ENCODE peak calls at places on chromosomes 7 and 10, in seven cellular contexts. One of them, this sample, is unnamed.

GRCh38 chr10:71837085-71837827 is 13.8 kb downstream of the PSAP start:
- DNase-seq in HCT116: no peak
- DNase-seq in heart right ventricle: no peak
- DNase-seq in fibroblast of lung: no peak
- DNase-seq in choroid plexus epithelial cell: peak
- DNase-seq in esophagus squamous epithelium: no peak
- DNase-seq in cardiac muscle cell: peak
- DNase-seq in this sample: no peak

GRCh38 chr7:150356265-150356897 is 12.2 kb upstream of the REPIN1 start:
- DNase-seq in choroid plexus epithelial cell: peak
- DNase-seq in fibroblast of lung: peak
- DNase-seq in HCT116: peak
- DNase-seq in cardiac muscle cell: peak
- DNase-seq in esophagus squamous epithelium: no peak
- DNase-seq in heart right ventricle: no peak
- DNase-seq in this sample: no peak

GRCh38 chr7:23594879-23595604 is 2.1 kb upstream of the CCDC126 start:
- DNase-seq in esophagus squamous epithelium: no peak
- DNase-seq in heart right ventricle: no peak
- DNase-seq in fibroblast of lung: no peak
- DNase-seq in HCT116: peak
- DNase-seq in cardiac muscle cell: no peak
- DNase-seq in choroid plexus epithelial cell: peak
- DNase-seq in this sample: no peak

GRCh38 chr10:71397340-71398212 is 856 bp downstream of the CDH23 start:
- DNase-seq in fibroblast of lung: no peak
- DNase-seq in HCT116: no peak
- DNase-seq in esophagus squamous epithelium: no peak
- DNase-seq in heart right ventricle: peak
- DNase-seq in cardiac muscle cell: peak
- DNase-seq in choroid plexus epithelial cell: no peak
- DNase-seq in this sample: no peak

GRCh38 chr7:137978464-137979237 is 23.2 kb downstream of the CREB3L2 start:
- DNase-seq in choroid plexus epithelial cell: peak
- DNase-seq in cardiac muscle cell: no peak
- DNase-seq in esophagus squamous epithelium: no peak
- DNase-seq in heart right ventricle: peak
- DNase-seq in fibroblast of lung: peak
- DNase-seq in HCT116: peak
- DNase-seq in this sample: peak

GRCh38 chr10:68231106-68231901 is 609 bp downstream of the ATOH7 start:
- DNase-seq in cardiac muscle cell: peak
- DNase-seq in esophagus squamous epithelium: no peak
- DNase-seq in heart right ventricle: peak
- DNase-seq in choroid plexus epithelial cell: peak
- DNase-seq in fibroblast of lung: peak
- DNase-seq in HCT116: peak
- DNase-seq in this sample: no peak

GRCh38 chr10:4725917-4726606 is 99.9 kb upstream of the AKR1E2 start:
- DNase-seq in HCT116: peak
- DNase-seq in choroid plexus epithelial cell: peak
- DNase-seq in cardiac muscle cell: no peak
- DNase-seq in fibroblast of lung: peak
- DNase-seq in heart right ventricle: no peak
- DNase-seq in esophagus squamous epithelium: no peak
- DNase-seq in this sample: no peak

GRCh38 chr10:117167346-117168134 is 29.5 kb upstream of the VAX1 start:
- DNase-seq in choroid plexus epithelial cell: no peak
- DNase-seq in HCT116: no peak
- DNase-seq in esophagus squamous epithelium: no peak
- DNase-seq in cardiac muscle cell: no peak
- DNase-seq in fibroblast of lung: no peak
- DNase-seq in heart right ventricle: no peak
- DNase-seq in this sample: no peak

GRCh38 chr10:119542990-119543813 is 683 bp upstream of the RGS10 start:
- DNase-seq in HCT116: no peak
- DNase-seq in heart right ventricle: peak
- DNase-seq in esophagus squamous epithelium: no peak
- DNase-seq in choroid plexus epithelial cell: peak
- DNase-seq in cardiac muscle cell: peak
- DNase-seq in fibroblast of lung: peak
- DNase-seq in this sample: no peak

GRCh38 chr7:3455826-3456444 is 154.9 kb downstream of the SDK1 start:
- DNase-seq in HCT116: no peak
- DNase-seq in fibroblast of lung: peak
- DNase-seq in cardiac muscle cell: no peak
- DNase-seq in esophagus squamous epithelium: no peak
- DNase-seq in heart right ventricle: no peak
- DNase-seq in choroid plexus epithelial cell: peak
- DNase-seq in this sample: no peak

GRCh38 chr7:53113424-53113823 is 78.0 kb downstream of the POM121L12 start:
- DNase-seq in esophagus squamous epithelium: no peak
- DNase-seq in HCT116: no peak
- DNase-seq in heart right ventricle: no peak
- DNase-seq in fibroblast of lung: no peak
- DNase-seq in cardiac muscle cell: peak
- DNase-seq in choroid plexus epithelial cell: no peak
- DNase-seq in this sample: no peak

GRCh38 chr10:129775681-129776080 is 188.4 kb downstream of the EBF3 start:
- DNase-seq in HCT116: no peak
- DNase-seq in fibroblast of lung: no peak
- DNase-seq in heart right ventricle: no peak
- DNase-seq in esophagus squamous epithelium: no peak
- DNase-seq in choroid plexus epithelial cell: no peak
- DNase-seq in cardiac muscle cell: no peak
- DNase-seq in this sample: no peak
- TF ChIP-seq CTCF in HCT116: no peak
- TF ChIP-seq CTCF in fibroblast of lung: no peak
- TF ChIP-seq CTCF in heart right ventricle: no peak
- TF ChIP-seq CTCF in esophagus squamous epithelium: no peak
- TF ChIP-seq CTCF in choroid plexus epithelial cell: no peak
- TF ChIP-seq CTCF in cardiac muscle cell: no peak
- TF ChIP-seq CTCF in this sample: no peak

GRCh38 chr7:25180946-25181345 is 47.3 kb downstream of the NPVF start:
- DNase-seq in heart right ventricle: no peak
- DNase-seq in fibroblast of lung: no peak
- DNase-seq in choroid plexus epithelial cell: peak
- DNase-seq in HCT116: no peak
- DNase-seq in cardiac muscle cell: no peak
- DNase-seq in esophagus squamous epithelium: no peak
- DNase-seq in this sample: no peak
- TF ChIP-seq CTCF in heart right ventricle: no peak
- TF ChIP-seq CTCF in fibroblast of lung: peak
- TF ChIP-seq CTCF in choroid plexus epithelial cell: peak
- TF ChIP-seq CTCF in HCT116: peak
- TF ChIP-seq CTCF in cardiac muscle cell: no peak
- TF ChIP-seq CTCF in esophagus squamous epithelium: no peak
- TF ChIP-seq CTCF in this sample: no peak

GRCh38 chr7:45902820-45903219 is 14.5 kb downstream of the IGFBP1 start:
- DNase-seq in cardiac muscle cell: no peak
- DNase-seq in esophagus squamous epithelium: no peak
- DNase-seq in HCT116: no peak
- DNase-seq in choroid plexus epithelial cell: peak
- DNase-seq in fibroblast of lung: no peak
- DNase-seq in heart right ventricle: no peak
- DNase-seq in this sample: no peak
- TF ChIP-seq CTCF in cardiac muscle cell: peak
- TF ChIP-seq CTCF in esophagus squamous epithelium: no peak
- TF ChIP-seq CTCF in HCT116: peak
- TF ChIP-seq CTCF in choroid plexus epithelial cell: peak
- TF ChIP-seq CTCF in fibroblast of lung: no peak
- TF ChIP-seq CTCF in heart right ventricle: no peak
- TF ChIP-seq CTCF in this sample: no peak

DNA sequence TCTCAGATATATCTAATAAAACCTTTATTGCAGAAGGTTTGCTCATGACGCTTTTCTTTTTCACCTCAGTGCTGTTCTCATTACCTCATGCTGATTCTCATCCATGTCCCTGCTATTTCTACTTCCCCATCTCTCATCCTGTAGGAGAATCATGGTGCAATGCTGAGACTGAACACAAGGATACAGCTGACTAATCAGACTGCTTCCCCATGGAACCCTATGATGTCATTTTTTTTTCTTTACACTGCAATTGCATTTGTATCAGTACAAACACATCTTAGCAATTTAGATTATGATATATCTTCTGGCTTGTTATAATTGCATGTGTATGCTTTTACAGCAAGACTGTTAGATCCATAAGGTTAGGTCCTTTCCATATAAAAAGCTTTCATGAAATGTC is 93.7 kb downstream of the SEMA3A start:
- DNase-seq in heart right ventricle: no peak
- DNase-seq in esophagus squamous epithelium: no peak
- DNase-seq in cardiac muscle cell: no peak
- DNase-seq in HCT116: peak
- DNase-seq in fibroblast of lung: peak
- DNase-seq in choroid plexus epithelial cell: peak
- DNase-seq in this sample: no peak
- TF ChIP-seq CTCF in heart right ventricle: no peak
- TF ChIP-seq CTCF in esophagus squamous epithelium: no peak
- TF ChIP-seq CTCF in cardiac muscle cell: peak
- TF ChIP-seq CTCF in HCT116: peak
- TF ChIP-seq CTCF in fibroblast of lung: peak
- TF ChIP-seq CTCF in choroid plexus epithelial cell: peak
- TF ChIP-seq CTCF in this sample: no peak

GRCh38 chr10:29068302-29068701 is 220.6 kb upstream of the LYZL1 start:
- DNase-seq in fibroblast of lung: no peak
- DNase-seq in heart right ventricle: no peak
- DNase-seq in esophagus squamous epithelium: no peak
- DNase-seq in cardiac muscle cell: no peak
- DNase-seq in HCT116: no peak
- DNase-seq in choroid plexus epithelial cell: no peak
- DNase-seq in this sample: no peak

GRCh38 chr10:29064665-29065064 is 224.2 kb upstream of the LYZL1 start:
- DNase-seq in heart right ventricle: no peak
- DNase-seq in fibroblast of lung: peak
- DNase-seq in esophagus squamous epithelium: no peak
- DNase-seq in cardiac muscle cell: no peak
- DNase-seq in HCT116: no peak
- DNase-seq in choroid plexus epithelial cell: peak
- DNase-seq in this sample: no peak

GRCh38 chr10:29067161-29067560 is 221.7 kb upstream of the LYZL1 start:
- DNase-seq in choroid plexus epithelial cell: peak
- DNase-seq in cardiac muscle cell: peak
- DNase-seq in esophagus squamous epithelium: no peak
- DNase-seq in HCT116: no peak
- DNase-seq in heart right ventricle: no peak
- DNase-seq in fibroblast of lung: no peak
- DNase-seq in this sample: peak

GRCh38 chr10:29067628-29068027 is 221.2 kb upstream of the LYZL1 start:
- DNase-seq in choroid plexus epithelial cell: no peak
- DNase-seq in fibroblast of lung: no peak
- DNase-seq in heart right ventricle: no peak
- DNase-seq in cardiac muscle cell: no peak
- DNase-seq in HCT116: no peak
- DNase-seq in esophagus squamous epithelium: no peak
- DNase-seq in this sample: no peak

GRCh38 chr10:29063806-29064644 is 224.8 kb upstream of the LYZL1 start:
- DNase-seq in esophagus squamous epithelium: no peak
- DNase-seq in cardiac muscle cell: peak
- DNase-seq in heart right ventricle: no peak
- DNase-seq in fibroblast of lung: peak
- DNase-seq in HCT116: no peak
- DNase-seq in choroid plexus epithelial cell: peak
- DNase-seq in this sample: no peak
- TF ChIP-seq CTCF in esophagus squamous epithelium: no peak
- TF ChIP-seq CTCF in cardiac muscle cell: peak
- TF ChIP-seq CTCF in heart right ventricle: no peak
- TF ChIP-seq CTCF in fibroblast of lung: no peak
- TF ChIP-seq CTCF in HCT116: no peak
- TF ChIP-seq CTCF in choroid plexus epithelial cell: peak
- TF ChIP-seq CTCF in this sample: no peak

This sample was measured in AG09319.